ENCODE peak calls at places on chromosome 9, in four cellular contexts. O is activated CD8-positive, alpha-beta memory T cell treated with anti-CD3 and anti-CD28 coated beads, Interleukin-2, amount 50 U/mL, for 48 hours; K is dermis microvascular lymphatic vessel endothelial cell; F is mesendoderm. B is an unnamed sample.

GRCh38 chr9:127729522-127730256 is 5.4 kb downstream of the TOR2A start:
- DNase-seq in O (no peak), K (no peak), F (no peak), B (no peak)

GRCh38 chr9:99896119-99896518 is 10.3 kb upstream of the STX17 start:
- DNase-seq in O (no peak), K (no peak), F (no peak), B (no peak)

GRCh38 chr9:8365029-8365428 is 565.5 kb upstream of the DMAC1 start:
- DNase-seq in O (no peak), K (peak; percentile 94), F (no peak), B (no peak)

GRCh38 chr9:104868687-104869404 is 59.1 kb downstream of the ABCA1 start:
- DNase-seq in O (no peak), K (peak; percentile 38), F (peak; percentile 92), B (peak; percentile 92)

GRCh38 chr9:109010676-109011655 is 2.3 kb downstream of the CTNNAL1 start:
- DNase-seq in O (peak; percentile 66), K (peak; percentile 93), F (no peak), B (peak; percentile 76)

GRCh38 chr9:104765138-104765537 is 1.2 kb downstream of the NIPSNAP3B start:
- DNase-seq in O (no peak), K (no peak), F (no peak), B (no peak)

GRCh38 chr9:94952553-94953373 is 226.3 kb downstream of the AOPEP start:
- DNase-seq in O (no peak), K (peak; percentile 87), F (no peak), B (no peak)

GRCh38 chr9:92561374-92562329 is 25.9 kb upstream of the ECM2 start:
- DNase-seq in O (no peak), K (no peak), F (no peak), B (peak; percentile 56)

GRCh38 chr9:137000177-137000930 is 4.0 kb upstream of the CLIC3 start:
- DNase-seq in O (peak; percentile 76), K (no peak), F (no peak), B (peak; percentile 86)

GRCh38 chr9:21060919-21061561 is 16.7 kb downstream of the IFNB1 start:
- DNase-seq in O (no peak), K (no peak), F (peak; percentile 19), B (peak; percentile 68)

GRCh38 chr9:35664531-35665470 is at the start of gene ARHGEF39:
- DNase-seq in O (peak; percentile 89), K (peak; percentile 81), F (peak; percentile 93), B (peak; percentile 85)

GRCh38 chr9:89236955-89237573 is 58.4 kb upstream of the SHC3 start:
- DNase-seq in O (no peak), K (no peak), F (peak; percentile 55), B (no peak)

GRCh38 chr9:124749284-124749683 is 21.8 kb downstream of the NR6A1 start:
- DNase-seq in O (no peak), K (no peak), F (no peak), B (no peak)

B was measured in EH.